ENCODE peak calls at places on chromosomes 7 and 10, in nine cellular contexts. I is NCI-H1092 treated with DMSO at 0.1 percent for 48 hours; K is type B pancreatic cell; B is activated CD8-positive, alpha-beta T cell treated with anti-CD3 and anti-CD28 coated beads for 36 hours; D is psoas muscle; E is stimulated activated CD8-positive, alpha-beta memory T cell treated with anti-CD3 and anti-CD28 coated beads, Interleukin-7, amount 100 ng/mL, for 1 hour; Y is cardiac muscle cell; U is nucleus accumbens; T is activated gamma-delta T cell treated with anti-CD3 and anti-CD28 coated beads, Interleukin-2, amount 50 U/mL, for 16 hours. Z is an unnamed sample.
A peak's percentile ranks its signal among the peaks of the same experiment; 100 is the strongest.

GRCh38 chr10:75197906-75198305 is 12.7 kb upstream of the VDAC2 start:
- DNase-seq in I (no peak), K (no peak), B (no peak), D (no peak), E (no peak), Y (no peak), U (peak; percentile 64), T (no peak), Z (peak; percentile 73)

GRCh38 chr10:79403441-79404230 is 41.8 kb downstream of the ZCCHC24 start:
- DNase-seq in I (no peak), K (no peak), B (no peak), D (peak; percentile 72), E (no peak), Y (no peak), U (peak; percentile 77), T (no peak), Z (peak; percentile 87)

GRCh38 chr7:144884913-144885312 is 49.1 kb upstream of the TPK1 start:
- DNase-seq in I (no peak), K (no peak), B (no peak), D (no peak), E (no peak), Y (no peak), U (no peak), T (no peak), Z (no peak)

GRCh38 chr7:112009081-112009480 is 197.1 kb downstream of the DOCK4 start:
- DNase-seq in I (no peak), K (no peak), B (no peak), D (no peak), E (no peak), Y (no peak), U (no peak), T (no peak), Z (no peak)

GRCh38 chr10:21042536-21042935 is 145.4 kb upstream of the NEBL start:
- DNase-seq in I (no peak), K (no peak), B (no peak), D (no peak), E (no peak), Y (no peak), U (no peak), T (no peak), Z (no peak)

GRCh38 chr7:3103614-3104399 is 60.1 kb upstream of the CARD11 start:
- DNase-seq in I (no peak), K (no peak), B (peak; percentile 75), D (no peak), E (no peak), Y (no peak), U (no peak), T (no peak), Z (no peak)

GRCh38 chr7:98229991-98230745 is 18.9 kb downstream of the BHLHA15 start:
- DNase-seq in I (no peak), K (peak; percentile 69), B (no peak), D (peak; percentile 43), E (no peak), Y (no peak), U (no peak), T (no peak), Z (peak; percentile 50)

GRCh38 chr7:73427902-73428696 is 5.5 kb upstream of the FZD9 start:
- DNase-seq in I (no peak), K (no peak), B (no peak), D (no peak), E (no peak), Y (no peak), U (no peak), T (no peak), Z (no peak)

GRCh38 chr10:35933491-35933890 is 291.4 kb upstream of the FZD8 start:
- DNase-seq in I (no peak), K (no peak), B (no peak), D (no peak), E (no peak), Y (no peak), U (no peak), T (no peak), Z (no peak)

GRCh38 chr10:3534433-3534832 is 250.6 kb downstream of the KLF6 start:
- DNase-seq in I (no peak), K (no peak), B (no peak), D (no peak), E (no peak), Y (no peak), U (no peak), T (no peak), Z (no peak)

GRCh38 chr7:124101173-124101768 is 68.4 kb upstream of the TMEM229A start:
- DNase-seq in I (peak; percentile 22), K (no peak), B (peak; percentile 34), D (no peak), E (no peak), Y (peak; percentile 35), U (peak; percentile 41), T (no peak), Z (no peak)

GRCh38 chr7:2024227-2024918 is 208.4 kb downstream of the MAD1L1 start:
- DNase-seq in I (no peak), K (peak; percentile 37), B (no peak), D (peak; percentile 48), E (no peak), Y (no peak), U (no peak), T (no peak), Z (peak; percentile 56)

GRCh38 chr10:64449603-64450002 is 928.4 kb downstream of the REEP3 start:
- DNase-seq in I (no peak), K (no peak), B (no peak), D (no peak), E (no peak), Y (no peak), U (no peak), T (no peak), Z (no peak)

GRCh38 chr7:112084506-112084905 is 121.7 kb downstream of the DOCK4 start:
- DNase-seq in I (no peak), K (no peak), B (no peak), D (no peak), E (no peak), Y (no peak), U (no peak), T (no peak), Z (peak; percentile 57)

GRCh38 chr7:91846436-91846835 is 34.1 kb downstream of the MTERF1 start:
- DNase-seq in I (no peak), K (no peak), B (no peak), D (no peak), E (no peak), Y (no peak), U (no peak), T (no peak), Z (no peak)

GRCh38 chr10:108598831-108599230 is 1324.5 kb downstream of the XPNPEP1 start:
- DNase-seq in I (no peak), K (no peak), B (no peak), D (no peak), E (no peak), Y (no peak), U (no peak), T (no peak), Z (no peak)

GRCh38 chr10:132714906-132715790 is 70.8 kb downstream of the NKX6-2 start:
- DNase-seq in I (no peak), K (no peak), B (no peak), D (peak; percentile 30), E (no peak), Y (no peak), U (peak; percentile 56), T (no peak), Z (peak; percentile 42)

GRCh38 chr10:5317547-5318107 is 47.1 kb upstream of the UCN3 start:
- DNase-seq in I (no peak), K (no peak), B (peak; percentile 91), D (peak; percentile 66), E (peak; percentile 28), Y (no peak), U (no peak), T (peak; percentile 28), Z (no peak)

GRCh38 chr7:158491094-158491493 is 96.5 kb downstream of the PTPRN2 start:
- DNase-seq in I (no peak), K (no peak), B (no peak), D (no peak), E (no peak), Y (no peak), U (no peak), T (no peak), Z (no peak)

GRCh38 chr10:132189810-132190422 is 3.2 kb downstream of the DPYSL4 start:
- DNase-seq in I (no peak), K (no peak), B (no peak), D (peak; percentile 36), E (no peak), Y (no peak), U (no peak), T (no peak), Z (peak; percentile 39)

GRCh38 chr7:924541-925231 is 29.8 kb downstream of the ADAP1 start:
- DNase-seq in I (no peak), K (no peak), B (peak; percentile 97), D (peak; percentile 45), E (peak; percentile 24), Y (no peak), U (no peak), T (peak; percentile 69), Z (peak; percentile 45)

GRCh38 chr7:157188091-157188665 is 49.5 kb downstream of the UBE3C start:
- DNase-seq in I (no peak), K (no peak), B (no peak), D (no peak), E (no peak), Y (no peak), U (no peak), T (no peak), Z (no peak)

GRCh38 chr7:133739817-133740216 is 387.3 kb upstream of the LRGUK start:
- DNase-seq in I (no peak), K (no peak), B (no peak), D (no peak), E (no peak), Y (no peak), U (no peak), T (no peak), Z (no peak)

GRCh38 chr10:784759-785538 is 95.5 kb upstream of the DIP2C start:
- DNase-seq in I (peak; percentile 4), K (peak; percentile 77), B (peak; percentile 83), D (peak; percentile 88), E (no peak), Y (peak; percentile 53), U (peak; percentile 79), T (no peak), Z (peak; percentile 71)

GRCh38 chr10:34674169-34674568 is 140.9 kb downstream of the PARD3 start:
- DNase-seq in I (no peak), K (no peak), B (no peak), D (no peak), E (no peak), Y (no peak), U (no peak), T (no peak), Z (no peak)

GRCh38 chr7:117143066-117143465 is 179.8 kb downstream of the WNT2 start:
- DNase-seq in I (no peak), K (no peak), B (no peak), D (no peak), E (no peak), Y (no peak), U (no peak), T (no peak), Z (no peak)

GRCh38 chr10:76729804-76730203 is 907.8 kb downstream of the KCNMA1 start:
- DNase-seq in I (no peak), K (no peak), B (no peak), D (no peak), E (no peak), Y (no peak), U (no peak), T (no peak), Z (no peak)

GRCh38 chr7:7821517-7821916 is 103.1 kb upstream of the RPA3 start:
- DNase-seq in I (peak; percentile 100), K (no peak), B (no peak), D (no peak), E (no peak), Y (no peak), U (no peak), T (no peak), Z (no peak)

GRCh38 chr7:107660381-107661080 is at the start of gene SLC26A4:
- DNase-seq in I (no peak), K (no peak), B (peak; percentile 66), D (no peak), E (no peak), Y (no peak), U (no peak), T (no peak), Z (no peak)

GRCh38 chr7:116571037-116571436 is 46.2 kb downstream of the CAV1 start:
- DNase-seq in I (no peak), K (no peak), B (no peak), D (no peak), E (no peak), Y (no peak), U (no peak), T (no peak), Z (no peak)

GRCh38 chr7:110856704-110857103 is 234.2 kb upstream of the LRRN3 start:
- DNase-seq in I (no peak), K (no peak), B (no peak), D (no peak), E (no peak), Y (no peak), U (no peak), T (no peak), Z (no peak)